ENCODE peak calls at places on chromosomes 4 and X, in ten cellular contexts. X, I, W, B, Z, M, T, J, N and G are unnamed samples.

GRCh38 chrX:106894392-106894909 is 8.7 kb downstream of the RIPPLY1 start:
- DNase-seq in I (peak), J (peak), B (peak), X (no peak), Z (peak), M (peak), N (peak), W (peak), T (peak), G (peak)

GRCh38 chr4:81913427-81913878 is 441.7 kb upstream of the RASGEF1B start:
- DNase-seq in N (peak), X (no peak), B (no peak), M (peak), Z (peak), T (peak), J (peak), W (peak), I (peak), G (peak)

GRCh38 chr4:32022071-32022470 is 1301.9 kb downstream of the PCDH7 start:
- DNase-seq in M (no peak), B (peak), Z (no peak), X (no peak), T (no peak), I (no peak), W (no peak), N (no peak), J (no peak), G (no peak)

GRCh38 chrX:47644557-47645091 is 5.7 kb downstream of the ELK1 start:
- DNase-seq in I (no peak), M (no peak), Z (no peak), N (no peak), B (no peak), X (no peak), T (no peak), W (no peak), J (no peak), G (peak)

GRCh38 chr4:16915956-16916355 is 17.5 kb upstream of the LDB2 start:
- DNase-seq in M (no peak), J (no peak), X (no peak), N (no peak), Z (no peak), I (no peak), T (no peak), W (no peak), B (no peak), G (no peak)

GRCh38 chr4:176376032-176376614 is 56.4 kb downstream of the SPCS3 start:
- DNase-seq in J (no peak), Z (peak), N (no peak), M (no peak), W (no peak), I (no peak), B (no peak), X (no peak), T (no peak), G (peak)

GRCh38 chr4:164464313-164464712 is 289.6 kb upstream of the SMIM31 start:
- DNase-seq in M (no peak), N (no peak), I (no peak), Z (no peak), J (no peak), X (no peak), B (no peak), W (no peak), T (no peak), G (no peak)

GRCh38 chr4:35151816-35152572 is 1092.3 kb downstream of the ARAP2 start:
- DNase-seq in B (no peak), Z (peak), X (no peak), W (no peak), J (no peak), M (no peak), I (no peak), T (no peak), N (no peak), G (no peak)

GRCh38 chrX:150574824-150575409 is 6.5 kb downstream of the MTM1 start:
- DNase-seq in N (no peak), I (no peak), X (no peak), T (no peak), M (peak), Z (no peak), B (no peak), J (no peak), W (no peak), G (no peak)

GRCh38 chrX:70128071-70128470 is 5.2 kb upstream of the IGBP1 start:
- DNase-seq in T (no peak), W (no peak), N (no peak), Z (peak), X (no peak), J (no peak), I (no peak), M (no peak), B (no peak), G (no peak)